ENCODE peak calls at places on chromosome 9, in five cellular contexts. B, M, W, H and X are unnamed samples.

GRCh38 chr9:75803130-75803529 is 87.3 kb upstream of the PCSK5 start:
- DNase-seq in B (peak; percentile 23), M (no peak), W (peak; percentile 44), H (no peak), X (no peak)

GRCh38 chr9:652896-653295 is 188.6 kb upstream of the DMRT1 start:
- DNase-seq in B (peak; percentile 79), M (no peak), W (peak; percentile 34), H (peak; percentile 77), X (no peak)

GRCh38 chr9:133116346-133117231 is 4.5 kb downstream of the RALGDS start:
- DNase-seq in B (no peak), M (peak; percentile 43), W (no peak), H (no peak), X (no peak)

GRCh38 chr9:137751616-137752015 is 126.0 kb upstream of the CACNA1B start:
- DNase-seq in B (no peak), M (no peak), W (no peak), H (no peak), X (no peak)

GRCh38 chr9:134391319-134392231 is 65.3 kb downstream of the RXRA start:
- DNase-seq in B (no peak), M (no peak), W (no peak), H (no peak), X (no peak)

GRCh38 chr9:92864152-92864551 is 13.7 kb downstream of the ZNF484 start:
- DNase-seq in B (no peak), M (no peak), W (no peak), H (no peak), X (no peak)

GRCh38 chr9:100437860-100438805 is 11.2 kb downstream of the MSANTD3 start:
- DNase-seq in B (peak; percentile 84), M (peak; percentile 48), W (peak; percentile 84), H (peak; percentile 75), X (peak; percentile 39)

GRCh38 chr9:82606761-82607382 is 456.1 kb downstream of the RASEF start:
- DNase-seq in B (peak; percentile 75), M (no peak), W (peak; percentile 85), H (no peak), X (no peak)

GRCh38 chr9:117825609-117826347 is 121.6 kb downstream of the TLR4 start:
- DNase-seq in B (no peak), M (no peak), W (no peak), H (no peak), X (no peak)

GRCh38 chr9:105994970-105995369 is 300.6 kb downstream of the TMEM38B start:
- DNase-seq in B (no peak), M (no peak), W (no peak), H (no peak), X (no peak)

GRCh38 chr9:20728493-20729220 is 44.6 kb downstream of the FOCAD start:
- DNase-seq in B (peak; percentile 78), M (no peak), W (peak; percentile 58), H (no peak), X (no peak)

GRCh38 chr9:37060821-37061220 is 26.8 kb upstream of the PAX5 start:
- DNase-seq in B (no peak), M (no peak), W (no peak), H (no peak), X (no peak)

GRCh38 chr9:14515049-14515448 is 178.2 kb downstream of the ZDHHC21 start:
- DNase-seq in B (no peak), M (no peak), W (no peak), H (no peak), X (no peak)

GRCh38 chr9:113808391-113809191 is 67.5 kb upstream of the ZNF618 start:
- DNase-seq in B (peak; percentile 88), M (no peak), W (peak; percentile 93), H (peak; percentile 82), X (no peak)

GRCh38 chr9:5652810-5653209 is 23.9 kb downstream of the RIC1 start:
- DNase-seq in B (peak; percentile 13), M (no peak), W (peak; percentile 18), H (no peak), X (no peak)

GRCh38 chr9:134054891-134055811 is 12.7 kb downstream of the BRD3 start:
- DNase-seq in B (no peak), M (peak; percentile 41), W (no peak), H (peak; percentile 62), X (no peak)

GRCh38 chr9:88574993-88575392 is 40.0 kb downstream of the NXNL2 start:
- DNase-seq in B (peak; percentile 37), M (no peak), W (peak; percentile 47), H (no peak), X (no peak)

GRCh38 chr9:116767219-116767618 is 80.1 kb downstream of the TRIM32 start:
- DNase-seq in B (no peak), M (no peak), W (no peak), H (no peak), X (no peak)

GRCh38 chr9:115235221-115235620 is 117.3 kb upstream of the TNC start:
- DNase-seq in B (no peak), M (no peak), W (no peak), H (no peak), X (no peak)

GRCh38 chr9:111661150-111661801 is at the start of gene GNG10:
- DNase-seq in B (peak; percentile 63), M (peak; percentile 75), W (peak; percentile 35), H (peak; percentile 77), X (peak; percentile 64)